ENCODE peak calls at places on chromosome 1, in six cellular contexts. X is heart left ventricle, S is stomach, K is HCT116, O is suprapubic skin, E is upper lobe of left lung. Y is an unnamed sample.
A peak's percentile ranks its signal among the peaks of the same experiment; 100 is the strongest.

GRCh38 chr1:34266127-34266951 is 89.6 kb downstream of the C1orf94 start:
- DNase-seq in X (no peak), S (no peak), K (no peak), O (no peak), E (no peak), Y (no peak)

GRCh38 chr1:5949761-5950100 is 42.5 kb downstream of the NPHP4 start:
- DNase-seq in X (no peak), S (peak; percentile 17), K (no peak), O (no peak), E (no peak), Y (no peak)

GRCh38 chr1:205073511-205073910 is 10.7 kb downstream of the TMEM81 start:
- DNase-seq in X (no peak), S (no peak), K (no peak), O (peak; percentile 73), E (no peak), Y (no peak)

GRCh38 chr1:4172659-4173599 is 272.9 kb upstream of the C1orf174 start:
- DNase-seq in X (no peak), S (peak; percentile 25), K (peak; percentile 10), O (peak; percentile 15), E (no peak), Y (no peak)

GRCh38 chr1:192263436-192263835 is 53.4 kb upstream of the RGS21 start:
- DNase-seq in X (no peak), S (no peak), K (no peak), O (no peak), E (no peak), Y (no peak)

GRCh38 chr1:101043776-101044175 is 18.2 kb upstream of the DPH5 start:
- DNase-seq in X (no peak), S (no peak), K (no peak), O (no peak), E (no peak), Y (no peak)

GRCh38 chr1:207810173-207810572 is 58.3 kb downstream of the CD46 start:
- DNase-seq in X (no peak), S (no peak), K (no peak), O (no peak), E (no peak), Y (no peak)

GRCh38 chr1:72557446-72558049 is 275.2 kb upstream of the NEGR1 start:
- DNase-seq in X (no peak), S (no peak), K (no peak), O (no peak), E (no peak), Y (no peak)

GRCh38 chr1:155241069-155241679 is 14.1 kb downstream of the ENTREP3 start:
- DNase-seq in X (no peak), S (peak; percentile 80), K (peak; percentile 67), O (peak; percentile 83), E (peak; percentile 86), Y (peak; percentile 81)

GRCh38 chr1:201020647-201021332 is 2.7 kb downstream of the KIF21B start:
- DNase-seq in X (no peak), S (no peak), K (no peak), O (no peak), E (no peak), Y (no peak)

GRCh38 chr1:170162385-170163226 is 16.8 kb downstream of the NTMT2 start:
- DNase-seq in X (no peak), S (no peak), K (no peak), O (peak; percentile 58), E (no peak), Y (no peak)

GRCh38 chr1:22339237-22339636 is 112.4 kb upstream of the ZBTB40 start:
- DNase-seq in X (no peak), S (no peak), K (no peak), O (no peak), E (no peak), Y (no peak)

GRCh38 chr1:247173431-247173830 is 1.6 kb upstream of the ZNF124 start:
- DNase-seq in X (no peak), S (no peak), K (no peak), O (no peak), E (no peak), Y (no peak)

GRCh38 chr1:87348346-87349019 is 19.8 kb downstream of the LMO4 start:
- DNase-seq in X (no peak), S (no peak), K (no peak), O (no peak), E (no peak), Y (no peak)

GRCh38 chr1:65247419-65248359 is 61.7 kb upstream of the DNAJC6 start:
- DNase-seq in X (no peak), S (no peak), K (no peak), O (no peak), E (no peak), Y (no peak)

DNA sequence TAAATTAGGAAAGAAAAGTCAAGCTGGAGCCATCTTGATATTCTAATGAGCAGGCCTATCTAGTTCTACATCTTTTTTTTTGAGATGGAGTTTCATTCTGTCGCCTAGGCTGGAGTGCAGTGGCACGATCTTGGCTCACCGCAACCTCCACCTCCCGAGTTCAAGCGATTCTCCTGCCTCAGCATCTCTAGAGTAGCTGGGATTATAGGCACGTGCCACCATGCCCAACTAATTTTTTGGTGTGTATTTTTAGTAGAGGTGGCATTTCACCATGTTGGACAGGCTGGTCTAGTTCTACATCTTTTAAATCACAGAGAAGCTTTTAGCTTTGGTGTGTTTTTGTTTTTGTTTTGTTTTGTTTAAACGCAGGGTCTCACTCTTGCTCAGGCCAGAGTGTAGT is 6.8 kb downstream of the TMEM69 start:
- DNase-seq in X (no peak), S (no peak), K (no peak), O (no peak), E (no peak), Y (no peak)
- TF ChIP-seq POLR2A in X (no peak), S (no peak), K (no peak), O (no peak), E (no peak), Y (no peak)

GRCh38 chr1:90768098-90768497 is 51.0 kb upstream of the BARHL2 start:
- DNase-seq in X (no peak), S (no peak), K (no peak), O (no peak), E (no peak), Y (no peak)

GRCh38 chr1:90763506-90763905 is 46.4 kb upstream of the BARHL2 start:
- DNase-seq in X (no peak), S (no peak), K (no peak), O (no peak), E (no peak), Y (no peak)

GRCh38 chr1:90763930-90764329 is 46.8 kb upstream of the BARHL2 start:
- DNase-seq in X (no peak), S (no peak), K (no peak), O (no peak), E (no peak), Y (no peak)

GRCh38 chr1:90773812-90774211 is 56.7 kb upstream of the BARHL2 start:
- DNase-seq in X (no peak), S (no peak), K (no peak), O (no peak), E (no peak), Y (no peak)

GRCh38 chr1:90768826-90769225 is 51.7 kb upstream of the BARHL2 start:
- DNase-seq in X (no peak), S (no peak), K (no peak), O (no peak), E (no peak), Y (no peak)
- H3K4me3 ChIP-seq in X (no peak overlapping the region), S (no peak overlapping the region), K (no peak overlapping the region), O (no peak overlapping the region), E (no peak overlapping the region), Y (no peak overlapping the region)

GRCh38 chr1:9201421-9202239 is 32.9 kb upstream of the H6PD start:
- DNase-seq in X (no peak), S (no peak), K (no peak), O (no peak), E (no peak), Y (no peak)

GRCh38 chr1:9197186-9198099 is 37.1 kb upstream of the H6PD start:
- DNase-seq in X (no peak), S (no peak), K (no peak), O (no peak), E (no peak), Y (no peak)

GRCh38 chr1:9196129-9197040 is 38.2 kb upstream of the H6PD start:
- DNase-seq in X (peak; percentile 80), S (peak; percentile 79), K (no peak), O (peak; percentile 79), E (peak; percentile 71), Y (peak; percentile 59)

GRCh38 chr1:9200441-9200840 is 34.1 kb upstream of the H6PD start:
- DNase-seq in X (no peak), S (no peak), K (no peak), O (no peak), E (no peak), Y (no peak)

DNA sequence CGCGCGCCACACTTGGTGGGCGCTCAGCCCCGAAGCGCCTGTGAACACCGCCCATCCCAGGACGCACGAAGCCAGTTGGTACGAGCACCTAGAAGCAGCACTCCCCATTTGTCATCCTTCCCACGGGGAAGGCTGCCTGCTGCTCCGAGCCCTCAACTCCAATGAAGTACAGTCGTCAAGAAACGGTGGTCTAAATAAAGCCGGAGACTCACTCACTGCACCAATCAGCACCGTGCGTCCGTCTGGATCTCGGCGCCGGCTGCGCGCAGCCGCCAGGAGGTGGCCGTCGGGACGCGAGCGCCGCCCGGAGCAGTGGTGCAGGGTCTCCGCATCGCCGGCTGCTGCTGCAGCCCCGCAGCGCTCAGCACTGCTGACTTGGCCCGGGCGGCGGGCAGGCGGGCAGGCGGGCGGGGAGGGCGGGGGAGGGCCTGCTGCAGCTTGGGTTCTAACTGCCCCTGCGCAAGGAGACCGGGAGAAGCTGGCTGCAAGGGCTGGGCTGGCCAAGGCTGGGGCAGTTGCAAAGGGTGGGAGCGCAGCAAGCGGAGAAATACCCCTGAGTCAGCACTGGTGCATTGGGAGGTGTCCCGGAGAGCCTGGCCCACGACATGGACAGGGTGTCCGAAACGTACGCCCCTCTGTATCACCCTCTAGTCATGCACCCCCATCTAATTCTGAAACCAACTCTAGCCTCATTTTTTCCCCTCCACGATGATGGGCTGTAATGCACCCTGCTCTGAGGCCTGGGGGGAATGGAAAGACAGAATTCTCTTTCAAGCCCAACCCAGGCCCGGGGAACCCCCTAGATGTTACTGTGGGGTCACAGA is 35.8 kb upstream of the H6PD start:
- DNase-seq in X (no peak), S (no peak), K (no peak), O (no peak), E (no peak), Y (no peak)
- H3K27me3 ChIP-seq in X (peaks cover 50% of the 10 kb centered on the region), S (peaks cover 73% of the 10 kb centered on the region), K (peaks cover 43% of the 10 kb centered on the region), O (peaks cover 58% of the 10 kb centered on the region), E (no peaks in the 10 kb centered on the region), Y (peaks cover 5% of the 10 kb centered on the region)

GRCh38 chr1:26530540-26530897 is 958 bp downstream of the RPS6KA1 start:
- DNase-seq in X (no peak), S (no peak), K (no peak), O (no peak), E (peak; percentile 36), Y (no peak)

GRCh38 chr1:26531651-26532131 is 2.1 kb downstream of the RPS6KA1 start:
- DNase-seq in X (no peak), S (peak; percentile 86), K (no peak), O (no peak), E (peak; percentile 74), Y (peak; percentile 59)

GRCh38 chr1:26529655-26530539 is at the start of gene RPS6KA1:
- DNase-seq in X (peak; percentile 81), S (peak; percentile 75), K (no peak), O (no peak), E (peak; percentile 84), Y (peak; percentile 75)

GRCh38 chr1:26530898-26531598 is 1.5 kb downstream of the RPS6KA1 start:
- DNase-seq in X (no peak), S (peak; percentile 81), K (peak; percentile 65), O (no peak), E (peak; percentile 95), Y (peak; percentile 74)

DNA sequence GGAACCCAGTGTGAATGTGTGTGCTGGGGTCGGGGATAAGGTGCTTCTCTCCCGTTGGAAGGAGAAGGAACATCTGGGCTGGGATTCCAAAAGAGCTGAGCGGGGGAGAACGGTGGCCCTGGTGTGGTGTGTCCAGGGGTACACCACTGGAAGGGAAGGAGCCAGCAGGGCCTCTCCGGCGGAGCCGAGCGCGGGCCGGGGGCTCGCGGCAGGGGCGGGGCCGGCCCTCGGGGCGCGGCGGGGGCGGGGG is 231 bp upstream of the RPS6KA1 start:
- DNase-seq in X (no peak), S (no peak), K (no peak), O (no peak), E (no peak), Y (no peak)
- TF ChIP-seq POLR2A in X (no peak), S (no peak), K (no peak), O (no peak), E (no peak), Y (no peak)

Y was measured in prostate gland.